ENCODE peak calls at places on chromosomes 6 and 20, in seven cellular contexts. One of them, this sample, is unnamed.

GRCh38 chr6:81557811-81558210 is 194.7 kb downstream of the TENT5A start:
- DNase-seq in vagina: no peak
- DNase-seq in breast epithelium: no peak
- DNase-seq in HCT116: no peak
- DNase-seq in transverse colon: no peak
- DNase-seq in stomach: no peak
- DNase-seq in spleen: no peak
- DNase-seq in this sample: no peak

GRCh38 chr6:14224359-14225103 is 107.0 kb downstream of the CD83 start:
- DNase-seq in stomach: no peak
- DNase-seq in vagina: no peak
- DNase-seq in spleen: no peak
- DNase-seq in HCT116: no peak
- DNase-seq in breast epithelium: no peak
- DNase-seq in transverse colon: no peak
- DNase-seq in this sample: no peak

GRCh38 chr6:31179896-31180295 is 9.4 kb upstream of the POU5F1 start:
- DNase-seq in transverse colon: no peak
- DNase-seq in HCT116: no peak
- DNase-seq in vagina: no peak
- DNase-seq in breast epithelium: no peak
- DNase-seq in spleen: no peak
- DNase-seq in stomach: no peak
- DNase-seq in this sample: no peak

GRCh38 chr6:86535141-86535540 is 402.2 kb upstream of the HTR1E start:
- DNase-seq in spleen: no peak
- DNase-seq in stomach: no peak
- DNase-seq in vagina: no peak
- DNase-seq in HCT116: no peak
- DNase-seq in transverse colon: no peak
- DNase-seq in breast epithelium: no peak
- DNase-seq in this sample: no peak

GRCh38 chr20:33875055-33875454 is 63.9 kb downstream of the CHMP4B start:
- DNase-seq in HCT116: no peak
- DNase-seq in stomach: peak
- DNase-seq in breast epithelium: no peak
- DNase-seq in transverse colon: peak
- DNase-seq in vagina: no peak
- DNase-seq in spleen: peak
- DNase-seq in this sample: no peak

GRCh38 chr20:59836768-59837167 is 96.7 kb downstream of the SYCP2 start:
- DNase-seq in transverse colon: no peak
- DNase-seq in breast epithelium: no peak
- DNase-seq in HCT116: no peak
- DNase-seq in vagina: no peak
- DNase-seq in stomach: no peak
- DNase-seq in spleen: no peak
- DNase-seq in this sample: no peak

GRCh38 chr20:47949230-47949629 is 163.9 kb upstream of the SULF2 start:
- DNase-seq in spleen: no peak
- DNase-seq in transverse colon: no peak
- DNase-seq in vagina: no peak
- DNase-seq in stomach: no peak
- DNase-seq in HCT116: no peak
- DNase-seq in breast epithelium: no peak
- DNase-seq in this sample: no peak

GRCh38 chr6:116251568-116252384 is 2.1 kb downstream of the TSPYL4 start:
- DNase-seq in vagina: no peak
- DNase-seq in breast epithelium: no peak
- DNase-seq in transverse colon: no peak
- DNase-seq in spleen: no peak
- DNase-seq in HCT116: no peak
- DNase-seq in stomach: no peak
- DNase-seq in this sample: no peak

GRCh38 chr6:14824835-14825223 is 421.0 kb upstream of the JARID2 start:
- DNase-seq in HCT116: no peak
- DNase-seq in stomach: no peak
- DNase-seq in spleen: no peak
- DNase-seq in vagina: no peak
- DNase-seq in transverse colon: no peak
- DNase-seq in breast epithelium: no peak
- DNase-seq in this sample: no peak

GRCh38 chr20:23059831-23060230 is 10.4 kb upstream of the THBD start:
- DNase-seq in vagina: no peak
- DNase-seq in spleen: no peak
- DNase-seq in breast epithelium: no peak
- DNase-seq in stomach: no peak
- DNase-seq in transverse colon: no peak
- DNase-seq in HCT116: no peak
- DNase-seq in this sample: peak

GRCh38 chr6:139027620-139028182 is 844 bp upstream of the ABRACL start:
- DNase-seq in vagina: no peak
- DNase-seq in breast epithelium: no peak
- DNase-seq in transverse colon: peak
- DNase-seq in spleen: no peak
- DNase-seq in HCT116: no peak
- DNase-seq in stomach: peak
- DNase-seq in this sample: no peak

GRCh38 chr6:165817771-165818170 is 154.7 kb upstream of the PDE10A start:
- DNase-seq in stomach: no peak
- DNase-seq in transverse colon: no peak
- DNase-seq in vagina: no peak
- DNase-seq in breast epithelium: no peak
- DNase-seq in spleen: no peak
- DNase-seq in HCT116: no peak
- DNase-seq in this sample: no peak

GRCh38 chr20:60268502-60268901 is 310.3 kb downstream of the CDH26 start:
- DNase-seq in spleen: no peak
- DNase-seq in transverse colon: no peak
- DNase-seq in breast epithelium: no peak
- DNase-seq in vagina: no peak
- DNase-seq in stomach: no peak
- DNase-seq in HCT116: no peak
- DNase-seq in this sample: no peak

GRCh38 chr6:132687306-132687705 is 26.5 kb downstream of the VNN1 start:
- DNase-seq in stomach: no peak
- DNase-seq in breast epithelium: no peak
- DNase-seq in transverse colon: no peak
- DNase-seq in spleen: no peak
- DNase-seq in vagina: no peak
- DNase-seq in HCT116: peak
- DNase-seq in this sample: no peak

GRCh38 chr20:35252037-35252461 is 25.6 kb downstream of the MMP24 start:
- DNase-seq in spleen: no peak
- DNase-seq in breast epithelium: no peak
- DNase-seq in vagina: no peak
- DNase-seq in stomach: no peak
- DNase-seq in transverse colon: no peak
- DNase-seq in HCT116: no peak
- DNase-seq in this sample: no peak

GRCh38 chr6:14734416-14735340 is 511.2 kb upstream of the JARID2 start:
- DNase-seq in HCT116: peak
- DNase-seq in breast epithelium: no peak
- DNase-seq in transverse colon: no peak
- DNase-seq in spleen: no peak
- DNase-seq in stomach: no peak
- DNase-seq in vagina: no peak
- DNase-seq in this sample: no peak

GRCh38 chr6:43968110-43968965 is 158.9 kb downstream of the MRPL14 start:
- DNase-seq in breast epithelium: no peak
- DNase-seq in stomach: no peak
- DNase-seq in HCT116: no peak
- DNase-seq in vagina: peak
- DNase-seq in spleen: no peak
- DNase-seq in transverse colon: no peak
- DNase-seq in this sample: no peak

GRCh38 chr6:16105874-16106273 is 23.0 kb upstream of the MYLIP start:
- DNase-seq in HCT116: no peak
- DNase-seq in spleen: no peak
- DNase-seq in breast epithelium: no peak
- DNase-seq in stomach: no peak
- DNase-seq in transverse colon: no peak
- DNase-seq in vagina: no peak
- DNase-seq in this sample: no peak

GRCh38 chr20:57787969-57788781 is 78.4 kb upstream of the PMEPA1 start:
- DNase-seq in transverse colon: no peak
- DNase-seq in breast epithelium: no peak
- DNase-seq in spleen: peak
- DNase-seq in stomach: no peak
- DNase-seq in HCT116: no peak
- DNase-seq in vagina: no peak
- DNase-seq in this sample: no peak

GRCh38 chr6:128507337-128508310 is 12.8 kb downstream of the PTPRK start:
- DNase-seq in stomach: no peak
- DNase-seq in breast epithelium: no peak
- DNase-seq in vagina: no peak
- DNase-seq in HCT116: no peak
- DNase-seq in spleen: no peak
- DNase-seq in transverse colon: peak
- DNase-seq in this sample: no peak
- TF ChIP-seq POLR2AphosphoS5 in stomach: no peak
- TF ChIP-seq POLR2AphosphoS5 in breast epithelium: no peak
- TF ChIP-seq POLR2AphosphoS5 in vagina: no peak
- TF ChIP-seq POLR2AphosphoS5 in HCT116: no peak
- TF ChIP-seq POLR2AphosphoS5 in spleen: no peak
- TF ChIP-seq POLR2AphosphoS5 in transverse colon: peak
- TF ChIP-seq POLR2AphosphoS5 in this sample: no peak

GRCh38 chr20:41145317-41145716 is 8.0 kb downstream of the PLCG1 start:
- DNase-seq in transverse colon: no peak
- DNase-seq in stomach: no peak
- DNase-seq in HCT116: no peak
- DNase-seq in breast epithelium: no peak
- DNase-seq in vagina: no peak
- DNase-seq in spleen: no peak
- DNase-seq in this sample: no peak

GRCh38 chr20:41141153-41141815 is 3.9 kb downstream of the PLCG1 start:
- DNase-seq in breast epithelium: no peak
- DNase-seq in transverse colon: peak
- DNase-seq in stomach: no peak
- DNase-seq in spleen: no peak
- DNase-seq in vagina: no peak
- DNase-seq in HCT116: no peak
- DNase-seq in this sample: no peak

GRCh38 chr20:41142241-41142640 is 4.9 kb downstream of the PLCG1 start:
- DNase-seq in breast epithelium: no peak
- DNase-seq in spleen: no peak
- DNase-seq in HCT116: no peak
- DNase-seq in vagina: no peak
- DNase-seq in transverse colon: peak
- DNase-seq in stomach: no peak
- DNase-seq in this sample: no peak

GRCh38 chr20:41142914-41143313 is 5.6 kb downstream of the PLCG1 start:
- DNase-seq in HCT116: no peak
- DNase-seq in breast epithelium: no peak
- DNase-seq in spleen: no peak
- DNase-seq in stomach: no peak
- DNase-seq in transverse colon: peak
- DNase-seq in vagina: no peak
- DNase-seq in this sample: no peak

DNA sequence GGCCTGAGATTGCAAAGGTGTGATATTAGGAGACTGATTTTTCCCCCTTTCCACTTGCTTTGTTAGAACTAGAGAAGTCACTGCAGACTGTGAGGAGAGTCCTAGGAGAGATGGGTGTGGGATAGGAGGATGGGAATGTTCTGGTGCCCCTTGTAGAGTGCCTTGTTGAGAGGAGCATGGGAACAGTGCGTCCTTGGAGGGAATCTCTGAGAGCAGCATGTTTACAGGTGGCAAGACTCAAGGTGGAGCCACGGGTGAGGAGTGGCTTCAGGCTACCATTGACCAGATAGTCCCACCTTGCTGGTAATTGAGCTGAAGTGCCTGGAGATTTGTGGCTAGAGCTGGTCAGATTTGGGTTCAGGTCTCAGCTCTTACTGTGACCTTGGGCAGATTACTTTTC is 6.0 kb downstream of the PLCG1 start:
- DNase-seq in transverse colon: peak
- DNase-seq in HCT116: no peak
- DNase-seq in breast epithelium: no peak
- DNase-seq in stomach: no peak
- DNase-seq in vagina: no peak
- DNase-seq in spleen: no peak
- DNase-seq in this sample: no peak
- H3K4me3 ChIP-seq in transverse colon: no peak
- H3K4me3 ChIP-seq in HCT116: no peak
- H3K4me3 ChIP-seq in breast epithelium: no peak
- H3K4me3 ChIP-seq in stomach: no peak
- H3K4me3 ChIP-seq in vagina: no peak
- H3K4me3 ChIP-seq in spleen: no peak
- H3K4me3 ChIP-seq in this sample: no peak

DNA sequence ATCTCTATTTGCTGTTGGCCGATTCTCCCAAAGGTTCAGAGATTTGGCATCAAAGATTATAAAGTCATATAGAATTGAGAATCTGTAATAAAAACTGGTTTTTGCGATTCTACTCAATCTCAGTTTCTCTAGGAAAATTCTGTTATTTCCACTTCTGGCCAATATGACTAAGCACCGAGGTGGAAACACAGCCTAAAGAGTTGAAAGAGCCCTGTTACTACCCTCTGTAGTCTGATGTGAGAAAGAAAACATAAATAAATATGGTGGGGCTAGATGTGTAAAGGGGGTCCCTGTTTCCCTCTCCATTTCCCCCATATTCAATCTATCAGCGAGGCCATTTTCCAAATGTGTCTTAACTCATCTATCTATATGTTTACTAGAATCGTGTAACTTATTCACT is 83.4 kb downstream of the PRDM1 start:
- DNase-seq in spleen: no peak
- DNase-seq in breast epithelium: no peak
- DNase-seq in stomach: no peak
- DNase-seq in HCT116: no peak
- DNase-seq in transverse colon: no peak
- DNase-seq in vagina: no peak
- DNase-seq in this sample: no peak
- H3K27ac ChIP-seq in spleen: no peak
- H3K27ac ChIP-seq in breast epithelium: no peak
- H3K27ac ChIP-seq in stomach: no peak
- H3K27ac ChIP-seq in HCT116: no peak
- H3K27ac ChIP-seq in transverse colon: no peak
- H3K27ac ChIP-seq in vagina: no peak
- H3K27ac ChIP-seq in this sample: no peak

DNA sequence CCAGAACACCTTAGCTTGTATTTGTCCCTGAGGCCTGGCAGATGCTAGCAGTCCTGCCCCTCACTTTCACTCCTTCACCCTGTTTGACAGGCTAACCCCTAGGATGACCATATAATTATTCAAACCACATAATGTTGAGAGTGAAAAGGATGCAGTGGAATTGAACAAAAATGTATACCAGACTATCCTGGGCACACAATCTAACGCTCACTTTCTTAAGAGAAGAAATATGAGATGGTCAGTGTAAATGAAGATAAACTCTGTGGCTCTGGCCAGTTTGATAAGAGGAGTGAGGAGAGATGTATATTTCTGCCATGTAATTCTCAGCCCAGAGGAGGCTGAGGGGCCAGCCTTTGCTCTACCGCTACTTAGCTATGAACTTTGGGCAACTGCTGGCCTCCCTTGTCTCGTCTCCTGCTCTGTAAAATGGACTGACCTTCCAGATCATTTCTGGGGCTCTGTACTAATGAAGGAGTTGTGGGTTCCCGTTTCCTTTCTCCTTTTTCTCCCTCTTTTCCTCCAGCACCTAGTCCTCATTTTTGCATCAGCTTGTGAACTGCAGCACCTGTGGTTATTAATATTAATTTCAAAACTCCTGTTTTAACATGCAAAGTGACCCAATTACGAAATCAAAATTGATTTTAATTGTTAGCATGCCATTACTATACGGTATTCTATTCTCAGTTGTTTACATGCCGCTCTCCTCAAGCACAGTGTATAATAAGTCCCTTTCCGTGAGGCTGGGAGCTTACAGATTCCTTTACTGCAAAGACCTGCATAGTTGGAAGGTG is 92.4 kb upstream of the IYD start:
- DNase-seq in spleen: no peak
- DNase-seq in transverse colon: no peak
- DNase-seq in vagina: no peak
- DNase-seq in HCT116: no peak
- DNase-seq in stomach: no peak
- DNase-seq in breast epithelium: no peak
- DNase-seq in this sample: no peak
- TF ChIP-seq POLR2AphosphoS5 in spleen: no peak
- TF ChIP-seq POLR2AphosphoS5 in transverse colon: no peak
- TF ChIP-seq POLR2AphosphoS5 in vagina: no peak
- TF ChIP-seq POLR2AphosphoS5 in HCT116: no peak
- TF ChIP-seq POLR2AphosphoS5 in stomach: no peak
- TF ChIP-seq POLR2AphosphoS5 in breast epithelium: no peak
- TF ChIP-seq POLR2AphosphoS5 in this sample: no peak

This sample was measured in prostate gland.